ENCODE peak calls at places on chromosome 1, in five cellular contexts. W is H1, V is H9, X is IMR-90, B is neuronal stem cell. N is an unnamed sample.

GRCh38 chr1:1462318-1462966 is 9.1 kb upstream of the ATAD3B start:
- DNase-seq in V (no peak), X (no peak), B (no peak), W (no peak), N (peak; percentile 16)

GRCh38 chr1:183498342-183498991 is 26.2 kb downstream of the SMG7 start:
- DNase-seq in X (no peak), W (no peak), B (no peak), V (no peak), N (no peak)

GRCh38 chr1:169094897-169095569 is 11.5 kb upstream of the ATP1B1 start:
- DNase-seq in B (no peak), V (no peak), W (no peak), X (no peak), N (no peak)

GRCh38 chr1:47875831-47876586 is 121.2 kb downstream of the TRABD2B start:
- DNase-seq in X (no peak), W (no peak), B (no peak), V (no peak), N (no peak)

GRCh38 chr1:222369991-222370910 is 177.7 kb downstream of the HHIPL2 start:
- DNase-seq in W (no peak), B (no peak), V (no peak), X (peak; percentile 97), N (peak; percentile 57)

GRCh38 chr1:14494931-14495330 is 103.6 kb upstream of the KAZN start:
- DNase-seq in W (no peak), B (no peak), V (no peak), X (no peak), N (no peak)

GRCh38 chr1:239757711-239758110 is 334.0 kb upstream of the FMN2 start:
- DNase-seq in W (no peak), X (no peak), V (no peak), B (no peak), N (no peak)

GRCh38 chr1:1538334-1538733 is 2.1 kb downstream of the TMEM240 start:
- DNase-seq in W (no peak), V (no peak), X (no peak), B (no peak), N (no peak)

GRCh38 chr1:61674221-61674620 is 50.7 kb downstream of the TM2D1 start:
- DNase-seq in W (no peak), X (peak; percentile 70), B (no peak), V (no peak), N (no peak)

GRCh38 chr1:89484097-89485038 is 40.3 kb upstream of the LRRC8B start:
- DNase-seq in V (no peak), B (no peak), X (no peak), W (no peak), N (no peak)

GRCh38 chr1:208149776-208150514 is 94.2 kb downstream of the PLXNA2 start:
- DNase-seq in X (no peak), W (no peak), B (no peak), V (no peak), N (peak; percentile 33)

GRCh38 chr1:172973424-172973823 is 77.3 kb downstream of the TNFSF18 start:
- DNase-seq in V (no peak), X (no peak), B (no peak), W (no peak), N (no peak)

GRCh38 chr1:8116892-8117262 is 90.8 kb upstream of the ERRFI1 start:
- DNase-seq in X (peak; percentile 93), B (no peak), W (no peak), V (no peak), N (no peak)

GRCh38 chr1:39102537-39103320 is 76.6 kb downstream of the NDUFS5 start:
- DNase-seq in X (peak; percentile 83), W (peak; percentile 49), B (peak; percentile 63), V (peak; percentile 63), N (peak; percentile 90)

GRCh38 chr1:226135059-226135651 is 51.4 kb downstream of the ACBD3 start:
- DNase-seq in X (no peak), V (no peak), W (peak; percentile 52), B (no peak), N (no peak)

GRCh38 chr1:58576727-58577675 is at the start of gene TACSTD2:
- DNase-seq in B (no peak), V (peak; percentile 83), W (peak; percentile 83), X (no peak), N (peak; percentile 85)

GRCh38 chr1:92481598-92482403 is 4.9 kb downstream of the GFI1 start:
- DNase-seq in W (peak; percentile 54), B (peak; percentile 37), V (peak; percentile 32), X (no peak), N (peak; percentile 28)

GRCh38 chr1:87224209-87224608 is 104.5 kb upstream of the LMO4 start:
- DNase-seq in W (no peak), X (peak; percentile 100), B (no peak), V (no peak), N (no peak)

GRCh38 chr1:25468037-25468436 is 37.3 kb downstream of the MACO1 start:
- DNase-seq in V (no peak), X (peak; percentile 64), W (no peak), B (no peak), N (no peak)

GRCh38 chr1:237219751-237220150 is 177.8 kb downstream of the RYR2 start:
- DNase-seq in V (no peak), W (no peak), B (no peak), X (no peak), N (no peak)

GRCh38 chr1:237223419-237223818 is 181.4 kb downstream of the RYR2 start:
- DNase-seq in X (no peak), B (no peak), V (no peak), W (no peak), N (no peak)

DNA sequence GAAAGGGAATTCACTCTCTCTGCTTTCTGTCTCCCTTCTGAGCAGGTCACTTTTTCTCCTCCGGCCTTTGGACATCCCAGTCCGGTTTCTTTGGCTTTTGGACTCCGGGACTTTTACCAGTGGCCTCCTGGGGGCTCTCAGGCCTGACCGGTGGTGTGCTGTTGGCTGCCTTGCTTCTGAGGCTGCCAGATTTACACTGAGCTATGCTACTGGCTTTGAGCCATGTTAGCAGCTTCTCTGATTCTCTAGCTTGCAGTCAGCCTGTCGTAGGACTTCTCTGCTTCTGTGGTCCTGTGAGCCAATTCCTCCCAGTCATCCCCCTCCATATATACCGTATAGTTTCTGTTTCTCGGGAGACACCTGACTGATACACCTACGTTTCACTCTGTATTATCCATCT is 178.3 kb downstream of the RYR2 start:
- DNase-seq in X (no peak), V (no peak), B (no peak), W (no peak), N (no peak)
- H3K4ac ChIP-seq in X (no peak overlapping the region), V (no peak overlapping the region), B (no peak overlapping the region), W (no peak overlapping the region), N (no peak overlapping the region)

GRCh38 chr1:200380589-200381021 is 29.2 kb downstream of the ZNF281 start:
- DNase-seq in B (no peak), V (no peak), W (no peak), X (no peak), N (no peak)
- H2BK15ac ChIP-seq in B (no peak overlapping the region), V (no peak overlapping the region), W (peak overlapping the region; percentile 4), X (peak overlapping the region; percentile 98), N (no peak overlapping the region)

DNA sequence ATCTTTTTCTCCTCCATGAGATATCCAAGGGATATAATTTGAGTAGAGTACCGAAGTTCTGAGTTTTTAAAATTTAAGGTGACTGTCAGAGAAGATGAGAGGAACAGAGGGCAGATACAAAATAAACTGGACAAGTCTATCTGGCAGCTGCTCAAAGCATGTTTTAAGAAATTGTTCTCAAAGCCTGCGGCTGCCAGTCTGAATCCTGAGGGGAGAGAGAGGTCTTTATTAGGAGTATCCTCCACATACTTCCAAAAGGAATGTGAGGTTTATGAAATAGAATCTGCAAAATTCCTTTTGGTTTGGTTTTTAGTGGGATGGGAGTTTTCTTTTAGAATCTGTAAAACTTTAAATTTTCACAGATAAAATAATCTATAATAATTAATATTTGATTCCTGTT is 41.3 kb downstream of the TTC13 start:
- DNase-seq in W (no peak), X (peak; percentile 45), B (no peak), V (no peak), N (no peak)
- H3K4me2 ChIP-seq in W (no peak overlapping the region), X (peak overlapping the region; percentile 75), B (no peak overlapping the region), V (no peak overlapping the region), N (no peak overlapping the region)

GRCh38 chr1:3895279-3895950 is 4.7 kb downstream of the C1orf174 start:
- DNase-seq in B (no peak), V (no peak), W (no peak), X (peak; percentile 18), N (no peak)

GRCh38 chr1:3895951-3896325 is 4.1 kb downstream of the C1orf174 start:
- DNase-seq in X (no peak), B (no peak), V (no peak), W (no peak), N (no peak)

GRCh38 chr1:3896396-3897000 is 3.6 kb downstream of the C1orf174 start:
- DNase-seq in V (no peak), B (no peak), W (no peak), X (no peak), N (peak; percentile 45)

GRCh38 chr1:3893190-3893589 is 6.9 kb downstream of the C1orf174 start:
- DNase-seq in B (no peak), X (no peak), V (no peak), W (no peak), N (no peak)

GRCh38 chr1:3894626-3895278 is 5.3 kb downstream of the C1orf174 start:
- DNase-seq in B (no peak), W (no peak), V (no peak), X (no peak), N (no peak)
- H3K4ac ChIP-seq in B (no peak overlapping the region), W (no peak overlapping the region), V (no peak overlapping the region), X (peak overlapping the region; percentile 43), N (no peak overlapping the region)

GRCh38 chr1:93908394-93909145 is 660 bp downstream of the GCLM start:
- DNase-seq in X (no peak), V (peak; percentile 53), B (peak; percentile 21), W (peak; percentile 68), N (peak; percentile 49)
- H2BK15ac ChIP-seq in X (peak overlapping the region; percentile 7), V (no peak overlapping the region), B (no peak overlapping the region), W (no peak overlapping the region), N (no peak overlapping the region)

GRCh38 chr1:175073633-175074032 is 6.0 kb downstream of the TNN start:
- DNase-seq in W (peak; percentile 57), V (peak; percentile 56), X (no peak), B (no peak), N (peak; percentile 13)
- H3K4me2 ChIP-seq in W (peak overlapping the region; percentile 20), V (no peak overlapping the region), X (no peak overlapping the region), B (no peak overlapping the region), N (no peak overlapping the region)

DNA sequence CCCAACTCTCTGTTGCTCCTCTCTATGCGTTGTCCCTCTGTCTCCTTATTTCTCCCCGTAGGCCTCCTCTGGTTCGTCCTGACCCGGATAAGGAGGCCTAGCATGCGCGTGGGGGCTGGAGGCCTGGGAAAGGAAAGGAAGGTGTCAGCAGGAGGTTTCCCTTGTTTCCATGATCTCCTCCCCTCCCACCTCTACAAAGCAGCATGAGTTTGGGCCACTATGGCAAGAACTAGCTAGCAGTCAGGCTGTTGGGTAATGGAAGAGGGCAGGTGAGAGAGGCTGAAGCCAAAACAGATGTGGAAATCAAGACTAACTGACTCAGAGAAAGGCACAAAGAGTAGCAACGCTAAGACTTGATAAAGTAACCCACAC is 687 bp upstream of the SEMA6C start:
- DNase-seq in X (peak; percentile 9), V (no peak), W (no peak), B (no peak), N (peak; percentile 53)
- H3K4ac ChIP-seq in X (peak overlapping the region; percentile 8), V (no peak overlapping the region), W (no peak overlapping the region), B (no peak overlapping the region), N (no peak overlapping the region)

N was measured in mesendoderm.